ENCODE peak calls at places on chromosomes 16 and 17, in four cellular contexts. M, D, E and Z are unnamed samples.

GRCh38 chr17:76251478-76252039 is 11.3 kb upstream of the RNF157 start:
- DNase-seq in M (peak; percentile 27), D (peak; percentile 68), E (no peak), Z (no peak)

GRCh38 chr16:83651871-83652270 is 155.9 kb upstream of the HSBP1 start:
- DNase-seq in M (no peak), D (no peak), E (no peak), Z (no peak)

GRCh38 chr17:28828294-28829040 is 14.1 kb downstream of the FAM222B start:
- DNase-seq in M (peak; percentile 6), D (no peak), E (no peak), Z (no peak)

GRCh38 chr17:20035501-20035900 is 26.3 kb downstream of the SPECC1 start:
- DNase-seq in M (no peak), D (no peak), E (no peak), Z (no peak)

GRCh38 chr17:65783845-65784334 is 222.4 kb upstream of the AXIN2 start:
- DNase-seq in M (no peak), D (peak; percentile 98), E (no peak), Z (no peak)

GRCh38 chr17:61064087-61064951 is 335.3 kb upstream of the TBX2 start:
- DNase-seq in M (no peak), D (no peak), E (no peak), Z (no peak)

GRCh38 chr16:69830534-69831211 is 68.5 kb downstream of the WWP2 start:
- DNase-seq in M (no peak), D (no peak), E (no peak), Z (no peak)

GRCh38 chr17:11869680-11870394 is 127.4 kb downstream of the ZNF18 start:
- DNase-seq in M (no peak), D (no peak), E (no peak), Z (no peak)

GRCh38 chr16:28321700-28322411 is 29.5 kb downstream of the SBK1 start:
- DNase-seq in M (no peak), D (peak; percentile 47), E (no peak), Z (peak; percentile 24)

GRCh38 chr17:40548491-40548981 is 16.7 kb downstream of the CCR7 start:
- DNase-seq in M (no peak), D (no peak), E (peak; percentile 53), Z (no peak)
- H3K27ac ChIP-seq in M (peak overlapping the region; percentile 79), D (peak overlapping the region; percentile 2), E (peak overlapping the region; percentile 71), Z (peak overlapping the region; percentile 63)

GRCh38 chr17:41029633-41030245 is at the start of gene KRTAP1-4:
- DNase-seq in M (no peak), D (no peak), E (no peak), Z (no peak)
- H3K27me3 ChIP-seq in M (peaks cover 9% of the 10 kb centered on the region), D (no peaks in the 10 kb centered on the region), E (no peaks in the 10 kb centered on the region), Z (no peaks in the 10 kb centered on the region)

DNA sequence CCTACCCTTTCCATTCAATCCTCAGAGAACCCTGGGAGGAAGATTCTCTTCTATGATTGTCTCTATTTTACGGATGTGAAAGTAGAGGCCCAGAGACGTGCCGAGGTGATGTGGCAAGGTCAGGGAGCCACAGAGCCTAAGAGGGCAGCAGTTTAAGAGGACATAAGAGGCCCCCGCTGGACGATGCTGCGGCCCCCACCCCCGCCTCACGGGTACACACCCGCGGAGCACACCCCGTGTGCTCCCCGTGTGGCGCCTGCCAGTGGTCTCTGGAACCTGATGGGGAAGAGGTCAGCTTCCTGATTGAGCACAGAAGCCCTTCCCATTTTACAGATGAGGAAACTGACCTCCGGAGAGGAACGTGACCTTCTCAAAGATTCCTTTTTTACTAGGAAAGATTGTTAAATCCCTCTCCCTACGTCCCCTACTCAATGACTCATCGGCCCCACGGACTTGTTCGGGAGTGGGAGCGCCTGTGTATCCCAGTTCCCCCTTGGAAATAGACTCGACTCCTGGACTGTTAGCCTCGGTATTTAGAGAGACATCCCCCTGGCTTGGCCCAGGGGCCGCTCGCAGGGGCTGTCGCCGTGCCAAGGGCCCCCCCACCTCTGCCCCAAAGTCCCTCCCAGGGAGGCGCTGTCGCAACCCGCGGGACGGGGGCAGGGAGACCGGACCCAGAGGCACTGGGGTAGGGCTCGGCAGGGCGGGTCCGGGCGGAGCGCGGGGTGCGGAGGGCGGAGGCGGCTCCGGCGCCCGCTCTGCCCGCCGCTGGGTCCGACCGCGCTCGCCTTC is at the start of gene ABCC3:
- DNase-seq in M (peak; percentile 83), D (peak; percentile 75), E (no peak), Z (no peak)
- H3K4me1 ChIP-seq in M (peaks cover 57% of the 10 kb centered on the region), D (peaks cover 70% of the 10 kb centered on the region), E (peaks cover 26% of the 10 kb centered on the region), Z (no peaks in the 10 kb centered on the region)

GRCh38 chr17:39564201-39564828 is 43.4 kb downstream of the NEUROD2 start:
- DNase-seq in M (no peak), D (no peak), E (no peak), Z (no peak)
- H3K27ac ChIP-seq in M (no peak overlapping the region), D (no peak overlapping the region), E (no peak overlapping the region), Z (no peak overlapping the region)

DNA sequence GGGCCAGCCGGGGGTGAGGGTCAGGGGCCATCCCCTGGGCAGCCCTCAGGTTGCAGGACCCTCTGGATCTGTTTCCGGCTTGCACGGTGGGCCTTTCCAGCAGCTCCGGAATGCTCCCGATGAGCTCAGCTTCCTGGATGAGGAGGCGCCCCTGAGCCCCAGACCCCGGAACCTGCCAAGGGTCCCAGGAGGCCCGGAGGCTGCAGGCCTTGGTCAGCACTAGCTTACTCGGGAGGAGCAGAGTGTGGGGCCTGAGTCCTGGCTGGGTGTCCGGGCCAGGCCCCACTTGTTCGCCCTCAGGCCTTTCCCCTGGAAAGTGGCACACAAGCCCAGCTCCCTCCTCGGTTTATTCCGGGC is 7.6 kb upstream of the C1QTNF8 start:
- DNase-seq in M (no peak), D (no peak), E (no peak), Z (no peak)
- H3K27me3 ChIP-seq in M (peaks cover 64% of the 10 kb centered on the region), D (peaks cover 20% of the 10 kb centered on the region), E (peaks cover 7% of the 10 kb centered on the region), Z (no peaks in the 10 kb centered on the region)

DNA sequence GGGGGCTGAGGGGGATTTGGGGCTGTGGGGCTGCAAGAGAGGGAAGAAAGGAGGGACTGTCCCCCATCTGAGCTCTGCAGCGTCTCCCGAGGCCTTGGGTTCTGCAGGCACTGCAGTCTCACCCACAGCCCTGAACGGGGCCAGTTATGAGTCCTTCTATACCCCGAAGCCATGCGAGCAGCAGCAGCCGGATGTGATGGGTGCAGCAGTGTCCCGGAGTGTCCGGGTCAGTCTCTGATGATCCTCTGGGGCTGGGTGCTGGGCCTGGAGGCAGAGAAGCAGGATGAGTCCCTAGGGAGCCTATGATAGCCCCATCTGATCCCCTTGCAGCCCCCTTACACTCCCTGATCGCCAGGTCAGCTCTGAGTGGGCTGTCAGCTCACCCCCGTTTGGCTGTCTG is 41.5 kb downstream of the CPNE2 start:
- DNase-seq in M (no peak), D (no peak), E (no peak), Z (no peak)
- H3K4me1 ChIP-seq in M (no peaks in the 10 kb centered on the region), D (no peaks in the 10 kb centered on the region), E (no peaks in the 10 kb centered on the region), Z (peaks cover 73% of the 10 kb centered on the region)

DNA sequence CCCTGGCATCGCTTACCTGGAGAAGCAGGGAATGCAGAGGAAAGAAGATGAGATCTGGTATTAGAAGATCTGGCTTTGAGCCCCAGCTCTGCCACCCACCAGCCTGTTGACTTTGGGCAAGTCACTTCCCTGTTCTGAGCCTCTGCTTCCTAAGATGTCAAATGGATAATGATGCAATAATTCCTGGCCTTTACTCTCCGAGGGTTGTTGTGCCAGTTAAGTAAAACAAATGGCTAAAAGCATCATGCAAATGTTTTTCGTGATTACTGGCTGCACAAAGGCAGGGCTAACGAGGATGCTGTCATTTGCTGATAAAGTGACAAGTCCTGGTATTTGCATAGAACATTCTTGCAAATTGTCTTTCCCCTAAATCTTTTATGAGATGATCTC is 1.3 kb upstream of the ZNF821 start:
- DNase-seq in M (no peak), D (peak; percentile 24), E (no peak), Z (no peak)
- H3K27ac ChIP-seq in M (no peak overlapping the region), D (no peak overlapping the region), E (no peak overlapping the region), Z (no peak overlapping the region)

GRCh38 chr17:4720787-4721186 is 10.4 kb downstream of the ARRB2 start:
- DNase-seq in M (no peak), D (no peak), E (no peak), Z (no peak)

GRCh38 chr17:4719146-4719545 is 8.7 kb downstream of the ARRB2 start:
- DNase-seq in M (no peak), D (no peak), E (no peak), Z (no peak)

GRCh38 chr17:4718276-4718675 is 7.8 kb downstream of the ARRB2 start:
- DNase-seq in M (no peak), D (no peak), E (no peak), Z (no peak)

GRCh38 chr17:4721203-4722135 is 9.8 kb upstream of the MED11 start:
- DNase-seq in M (no peak), D (peak; percentile 82), E (no peak), Z (no peak)

DNA sequence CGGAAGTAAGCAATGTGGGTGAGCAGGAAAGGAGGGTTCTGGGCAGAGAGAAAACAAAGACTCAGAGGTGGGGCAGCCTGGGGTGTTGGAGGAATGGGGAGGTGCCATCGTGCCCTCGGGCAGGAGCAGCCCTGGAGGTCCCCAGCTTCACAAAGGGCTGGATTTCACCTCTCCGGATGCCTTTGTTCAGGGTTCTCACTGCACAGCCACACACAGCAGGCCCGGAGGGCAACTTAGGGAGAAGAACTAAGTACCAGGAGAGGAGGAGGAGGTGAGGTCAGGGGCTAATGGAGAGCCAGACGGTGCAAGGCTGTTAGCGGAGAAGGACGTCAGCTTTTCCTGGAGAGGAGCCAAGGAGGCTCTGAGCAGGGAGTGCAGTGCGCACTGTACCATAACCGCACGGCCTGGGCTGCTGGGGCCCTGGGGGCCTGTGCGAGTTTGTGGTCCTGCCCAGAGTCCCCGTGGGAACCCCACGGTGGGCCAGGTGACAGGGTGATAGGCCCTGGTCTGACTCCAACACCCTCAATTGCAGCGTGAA is 9.3 kb downstream of the ARRB2 start:
- DNase-seq in M (no peak), D (no peak), E (no peak), Z (no peak)
- H3K27me3 ChIP-seq in M (no peaks in the 10 kb centered on the region), D (no peaks in the 10 kb centered on the region), E (no peaks in the 10 kb centered on the region), Z (no peaks in the 10 kb centered on the region)